ENCODE peak calls at places on chromosomes 3 and 15, in six cellular contexts. W, S, X, E, A and V are unnamed samples.
A peak's percentile ranks its signal among the peaks of the same experiment; 100 is the strongest.

GRCh38 chr15:55222588-55222987 is 25.8 kb upstream of the RSL24D1 start:
- DNase-seq in X (no peak), E (no peak), A (no peak), S (no peak), W (no peak), V (no peak)

GRCh38 chr3:36954452-36955134 is 9.7 kb upstream of the TRANK1 start:
- DNase-seq in A (no peak), X (no peak), E (peak; percentile 27), W (no peak), S (no peak), V (no peak)

GRCh38 chr15:78808550-78808949 is 2.7 kb downstream of the ADAMTS7 start:
- DNase-seq in W (no peak), S (no peak), E (peak; percentile 59), X (no peak), A (peak; percentile 31), V (peak; percentile 69)

GRCh38 chr3:125120370-125121122 is 64.7 kb upstream of the HEG1 start:
- DNase-seq in X (no peak), S (no peak), E (no peak), W (no peak), A (no peak), V (no peak)

GRCh38 chr3:4503050-4503449 is 9.9 kb downstream of the ITPR1 start:
- DNase-seq in S (no peak), W (no peak), E (no peak), A (no peak), X (no peak), V (no peak)

GRCh38 chr15:71651750-71652186 is 158.6 kb upstream of the NR2E3 start:
- DNase-seq in E (peak; percentile 75), S (no peak), A (peak; percentile 37), X (no peak), W (no peak), V (no peak)

GRCh38 chr3:156527060-156527459 is 27.9 kb downstream of the SSR3 start:
- DNase-seq in A (no peak), W (no peak), S (no peak), E (no peak), X (no peak), V (no peak)

GRCh38 chr3:26621891-26622633 is 510 bp upstream of the LRRC3B start:
- DNase-seq in S (no peak), A (no peak), E (no peak), X (no peak), W (no peak), V (no peak)

GRCh38 chr15:43151688-43152087 is 18.3 kb downstream of the TMEM62 start:
- DNase-seq in E (no peak), S (no peak), X (no peak), A (no peak), W (no peak), V (no peak)

GRCh38 chr3:13219077-13219901 is 146.1 kb upstream of the IQSEC1 start:
- DNase-seq in A (no peak), S (no peak), E (no peak), X (no peak), W (peak; percentile 80), V (no peak)

GRCh38 chr3:171099911-171100310 is 73.4 kb upstream of the SLC2A2 start:
- DNase-seq in S (no peak), X (no peak), A (no peak), E (no peak), W (no peak), V (no peak)

GRCh38 chr3:101695779-101696372 is 9.4 kb upstream of the RPL24 start:
- DNase-seq in X (peak; percentile 36), A (peak; percentile 45), S (no peak), E (peak; percentile 91), W (no peak), V (no peak)

GRCh38 chr15:98955331-98955730 is 52.3 kb downstream of the PGPEP1L start:
- DNase-seq in X (peak; percentile 54), E (no peak), W (no peak), A (peak; percentile 40), S (no peak), V (no peak)

GRCh38 chr3:33144433-33144832 is 30.6 kb downstream of the CRTAP start:
- DNase-seq in W (no peak), A (no peak), E (peak; percentile 21), S (no peak), X (no peak), V (no peak)

GRCh38 chr3:5071061-5071460 is 51.0 kb upstream of the ARL8B start:
- DNase-seq in W (no peak), S (no peak), E (no peak), X (peak; percentile 43), A (no peak), V (no peak)

GRCh38 chr15:63041982-63042878 is at the start of gene TPM1:
- DNase-seq in W (peak; percentile 77), E (peak; percentile 49), S (peak; percentile 95), X (peak; percentile 93), A (peak; percentile 85), V (peak; percentile 90)

GRCh38 chr15:63043391-63044076 is 987 bp downstream of the TPM1 start:
- DNase-seq in X (peak; percentile 45), E (no peak), W (no peak), S (no peak), A (peak; percentile 60), V (no peak)

GRCh38 chr15:63041402-63041977 is 1.1 kb upstream of the TPM1 start:
- DNase-seq in E (no peak), W (no peak), A (no peak), S (no peak), X (peak; percentile 38), V (no peak)

GRCh38 chr15:63044077-63044644 is 1.6 kb downstream of the TPM1 start:
- DNase-seq in A (peak; percentile 48), X (no peak), W (no peak), E (no peak), S (no peak), V (no peak)

DNA sequence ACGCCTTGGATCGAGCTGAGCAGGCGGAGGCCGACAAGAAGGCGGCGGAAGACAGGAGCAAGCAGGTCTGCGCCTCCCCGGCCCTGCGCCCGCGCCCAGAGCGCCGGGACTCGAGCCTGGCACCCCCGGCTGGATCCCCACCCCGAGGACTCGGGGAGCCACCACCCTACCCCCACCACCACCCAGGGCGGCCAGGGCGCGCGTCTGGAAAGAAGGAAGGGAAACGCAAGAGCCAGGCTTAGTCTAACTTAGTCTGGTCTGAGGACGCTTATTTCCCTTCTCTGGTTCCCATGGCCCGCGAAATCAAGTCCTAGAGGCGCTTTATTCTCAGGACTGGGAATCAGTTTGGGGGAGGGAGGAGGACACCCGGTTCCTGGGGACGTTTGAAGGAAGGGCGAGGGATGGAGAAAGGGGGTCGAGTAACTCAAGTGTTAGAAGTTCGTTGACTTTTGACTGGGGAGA is 363 bp downstream of the TPM1 start:
- DNase-seq in W (no peak), X (no peak), S (no peak), E (no peak), A (peak; percentile 49), V (no peak)
- H3K4me3 ChIP-seq in W (peak overlapping the region; percentile 37), X (peak overlapping the region; percentile 89), S (peak overlapping the region; percentile 94), E (peak overlapping the region; percentile 94), A (peak overlapping the region; percentile 64), V (peak overlapping the region; percentile 77)

GRCh38 chr3:52446631-52447511 is 2.0 kb upstream of the SEMA3G start:
- DNase-seq in E (peak; percentile 80), X (peak; percentile 62), A (peak; percentile 69), S (no peak), W (peak; percentile 59), V (peak; percentile 73)
- H3K27ac ChIP-seq in E (no peak overlapping the region), X (no peak overlapping the region), A (no peak overlapping the region), S (no peak overlapping the region), W (no peak overlapping the region), V (peak overlapping the region; percentile 89)

GRCh38 chr3:181176610-181177009 is 187.1 kb upstream of the DNAJC19 start:
- DNase-seq in E (peak; percentile 71), W (peak; percentile 75), A (peak; percentile 52), S (no peak), X (no peak), V (peak; percentile 81)
- TF ChIP-seq CTCF in E (peak; percentile 73), W (peak; percentile 73), A (peak; percentile 21), S (peak; percentile 31), X (peak; percentile 10), V (peak; percentile 69)

GRCh38 chr3:160035757-160036156 is 47.1 kb downstream of the IL12A start:
- DNase-seq in S (no peak), A (no peak), E (no peak), W (no peak), X (no peak), V (no peak)

GRCh38 chr3:160040181-160040580 is 51.5 kb downstream of the IL12A start:
- DNase-seq in S (no peak), W (no peak), E (no peak), A (no peak), X (no peak), V (no peak)

DNA sequence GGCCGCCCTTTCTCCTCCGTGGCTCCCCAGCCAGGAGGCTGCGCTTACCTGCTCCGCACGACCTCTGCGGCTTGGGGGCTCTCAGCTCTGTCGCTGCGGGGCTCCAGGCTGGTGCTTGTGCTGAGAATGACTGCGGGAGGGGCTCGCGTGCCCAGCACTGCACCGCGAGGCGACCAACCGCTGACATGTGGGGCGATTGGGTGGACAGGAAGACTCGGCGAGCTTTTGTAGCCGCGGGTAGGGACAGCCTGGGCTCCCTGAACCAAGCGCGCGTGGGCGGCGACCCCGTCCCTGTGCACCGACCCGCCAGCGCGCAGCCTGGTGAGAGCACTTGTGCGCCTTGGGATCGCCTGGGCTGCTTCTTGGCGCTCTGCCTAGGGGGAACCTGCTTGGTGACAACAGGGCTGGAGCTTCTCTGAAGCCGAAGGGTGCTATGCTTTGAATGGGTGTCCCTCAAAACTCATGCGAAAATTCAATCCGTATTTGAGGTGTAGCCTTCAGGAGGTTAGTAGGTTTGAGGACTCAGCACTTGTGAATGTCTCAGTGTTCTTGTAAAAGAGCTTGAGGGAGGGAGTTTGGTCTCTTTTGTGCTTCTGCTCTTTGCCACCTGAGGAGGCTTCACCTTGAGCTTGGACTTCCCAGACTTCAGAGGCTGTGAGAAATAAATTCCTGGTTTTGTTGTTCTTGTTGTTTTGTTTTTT is 50.4 kb downstream of the IL12A start:
- DNase-seq in W (peak; percentile 62), A (no peak), X (no peak), E (no peak), S (no peak), V (no peak)
- H3K4me3 ChIP-seq in W (no peak overlapping the region), A (no peak overlapping the region), X (no peak overlapping the region), E (no peak overlapping the region), S (peak overlapping the region; percentile 64), V (no peak overlapping the region)

GRCh38 chr15:65577129-65577996 is 33.6 kb downstream of the INTS14 start:
- DNase-seq in A (no peak), X (no peak), S (no peak), W (no peak), E (no peak), V (no peak)
- H3K27ac ChIP-seq in A (no peak overlapping the region), X (no peak overlapping the region), S (no peak overlapping the region), W (no peak overlapping the region), E (no peak overlapping the region), V (no peak overlapping the region)